ENCODE peak calls at places on chromosome 2, in eight cellular contexts. S is astrocyte, W is GM06990, G is LNCaP clone FGC, O is HCT116, T is A549, N is prostate gland, R is iPS DF 6.9. Z is an unnamed sample.

GRCh38 chr2:222582931-222583330 is 73.0 kb downstream of the FARSB start:
- DNase-seq in S (no peak), W (no peak), G (no peak), O (no peak), T (peak; percentile 25), N (no peak), R (no peak), Z (no peak)

GRCh38 chr2:23658466-23658942 is 268.4 kb downstream of the ATAD2B start:
- DNase-seq in S (peak; percentile 34), W (no peak), G (no peak), O (no peak), T (no peak), N (no peak), R (no peak), Z (no peak)

GRCh38 chr2:218226903-218227302 is 9.9 kb downstream of the ARPC2 start:
- DNase-seq in S (no peak), W (no peak), G (no peak), O (no peak), T (no peak), N (no peak), R (no peak), Z (no peak)

GRCh38 chr2:6914829-6915228 is 2.4 kb upstream of the RNF144A start:
- DNase-seq in S (peak; percentile 31), W (no peak), G (no peak), O (peak; percentile 71), T (peak; percentile 26), N (no peak), R (no peak), Z (no peak)

GRCh38 chr2:84492571-84492970 is 23.7 kb upstream of the DNAH6 start:
- DNase-seq in S (no peak), W (no peak), G (no peak), O (no peak), T (no peak), N (no peak), R (no peak), Z (no peak)

GRCh38 chr2:56130463-56131070 is 53.2 kb upstream of the CCDC85A start:
- DNase-seq in S (peak; percentile 9), W (no peak), G (peak; percentile 0), O (peak; percentile 33), T (peak; percentile 48), N (no peak), R (no peak), Z (peak; percentile 11)

GRCh38 chr2:88329815-88330603 is 122.5 kb downstream of the FOXI3 start:
- DNase-seq in S (peak; percentile 1), W (peak; percentile 14), G (no peak), O (peak; percentile 78), T (peak; percentile 26), N (no peak), R (peak; percentile 60), Z (no peak)

GRCh38 chr2:105747997-105748396 is 3.3 kb downstream of the NCK2 start:
- DNase-seq in S (no peak), W (no peak), G (no peak), O (no peak), T (no peak), N (no peak), R (no peak), Z (no peak)

GRCh38 chr2:150127995-150128394 is 359.5 kb downstream of the RND3 start:
- DNase-seq in S (peak; percentile 71), W (no peak), G (no peak), O (no peak), T (no peak), N (no peak), R (no peak), Z (no peak)

GRCh38 chr2:233236820-233237589 is 14.5 kb upstream of the ATG16L1 start:
- DNase-seq in S (no peak), W (no peak), G (no peak), O (no peak), T (no peak), N (no peak), R (no peak), Z (no peak)

GRCh38 chr2:233185320-233185719 is 66.2 kb upstream of the ATG16L1 start:
- DNase-seq in S (no peak), W (no peak), G (no peak), O (no peak), T (no peak), N (no peak), R (no peak), Z (no peak)

GRCh38 chr2:217150236-217150635 is 290.4 kb upstream of the TNP1 start:
- DNase-seq in S (no peak), W (no peak), G (no peak), O (no peak), T (no peak), N (no peak), R (no peak), Z (no peak)

GRCh38 chr2:62854600-62855514 is 149.3 kb downstream of the EHBP1 start:
- DNase-seq in S (no peak), W (no peak), G (no peak), O (no peak), T (no peak), N (no peak), R (no peak), Z (no peak)

GRCh38 chr2:230778350-230779140 is 65.9 kb downstream of the CAB39 start:
- DNase-seq in S (peak; percentile 84), W (no peak), G (no peak), O (no peak), T (no peak), N (no peak), R (no peak), Z (no peak)

GRCh38 chr2:8138923-8139667 is 542.8 kb upstream of the ID2 start:
- DNase-seq in S (no peak), W (no peak), G (no peak), O (no peak), T (no peak), N (no peak), R (no peak), Z (no peak)

GRCh38 chr2:65800998-65801397 is 368.6 kb upstream of the SPRED2 start:
- DNase-seq in S (no peak), W (no peak), G (no peak), O (peak; percentile 28), T (peak; percentile 41), N (no peak), R (no peak), Z (peak; percentile 5)

GRCh38 chr2:146468578-146468977 is 1376.3 kb upstream of the ACVR2A start:
- DNase-seq in S (no peak), W (no peak), G (no peak), O (no peak), T (no peak), N (no peak), R (no peak), Z (no peak)

GRCh38 chr2:113978524-113979171 is 88.8 kb downstream of the ACTR3 start:
- DNase-seq in S (no peak), W (no peak), G (no peak), O (no peak), T (no peak), N (no peak), R (no peak), Z (no peak)

GRCh38 chr2:239970004-239970623 is 55.0 kb downstream of the NDUFA10 start:
- DNase-seq in S (no peak), W (no peak), G (no peak), O (no peak), T (peak; percentile 24), N (no peak), R (no peak), Z (no peak)

GRCh38 chr2:239977111-239977510 is 48.0 kb downstream of the NDUFA10 start:
- DNase-seq in S (no peak), W (no peak), G (no peak), O (no peak), T (no peak), N (no peak), R (no peak), Z (no peak)

GRCh38 chr2:239975665-239976064 is 49.5 kb downstream of the NDUFA10 start:
- DNase-seq in S (no peak), W (no peak), G (no peak), O (no peak), T (no peak), N (no peak), R (no peak), Z (no peak)

GRCh38 chr2:239971115-239971514 is 54.0 kb downstream of the NDUFA10 start:
- DNase-seq in S (no peak), W (no peak), G (no peak), O (no peak), T (no peak), N (no peak), R (no peak), Z (no peak)

GRCh38 chr2:239973392-239973791 is 51.8 kb downstream of the NDUFA10 start:
- DNase-seq in S (no peak), W (no peak), G (no peak), O (no peak), T (no peak), N (no peak), R (no peak), Z (no peak)
- H3K4me3 ChIP-seq in S (no peak overlapping the region), W (no peak overlapping the region), G (no peak overlapping the region), O (no peak overlapping the region), T (no peak overlapping the region), N (no peak overlapping the region), R (no peak overlapping the region), Z (no peak overlapping the region)

DNA sequence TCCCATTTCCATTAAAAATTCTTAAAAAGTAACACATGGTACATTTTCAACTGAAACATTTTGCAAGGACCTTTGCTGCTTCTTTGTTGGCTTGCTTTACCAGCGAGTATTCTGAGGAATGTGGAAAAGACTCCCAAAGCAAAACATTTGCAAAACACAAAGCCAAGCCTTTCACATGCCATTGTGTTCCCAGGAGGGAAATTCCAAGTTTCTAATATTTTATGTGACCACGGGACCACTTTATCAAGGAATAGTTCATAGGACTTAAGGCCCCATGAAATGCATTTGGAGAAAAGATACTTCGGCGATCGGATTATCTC is 26.2 kb downstream of the CYP27C1 start:
- DNase-seq in S (peak; percentile 73), W (no peak), G (no peak), O (no peak), T (no peak), N (no peak), R (no peak), Z (no peak)
- H3K4me3 ChIP-seq in S (no peak overlapping the region), W (no peak overlapping the region), G (no peak overlapping the region), O (no peak overlapping the region), T (no peak overlapping the region), N (no peak overlapping the region), R (no peak overlapping the region), Z (no peak overlapping the region)

GRCh38 chr2:36960773-36961172 is 5.6 kb downstream of the STRN start:
- DNase-seq in S (no peak), W (no peak), G (no peak), O (no peak), T (no peak), N (no peak), R (no peak), Z (no peak)
- H3K4me3 ChIP-seq in S (no peak overlapping the region), W (no peak overlapping the region), G (no peak overlapping the region), O (no peak overlapping the region), T (no peak overlapping the region), N (no peak overlapping the region), R (no peak overlapping the region), Z (no peak overlapping the region)

DNA sequence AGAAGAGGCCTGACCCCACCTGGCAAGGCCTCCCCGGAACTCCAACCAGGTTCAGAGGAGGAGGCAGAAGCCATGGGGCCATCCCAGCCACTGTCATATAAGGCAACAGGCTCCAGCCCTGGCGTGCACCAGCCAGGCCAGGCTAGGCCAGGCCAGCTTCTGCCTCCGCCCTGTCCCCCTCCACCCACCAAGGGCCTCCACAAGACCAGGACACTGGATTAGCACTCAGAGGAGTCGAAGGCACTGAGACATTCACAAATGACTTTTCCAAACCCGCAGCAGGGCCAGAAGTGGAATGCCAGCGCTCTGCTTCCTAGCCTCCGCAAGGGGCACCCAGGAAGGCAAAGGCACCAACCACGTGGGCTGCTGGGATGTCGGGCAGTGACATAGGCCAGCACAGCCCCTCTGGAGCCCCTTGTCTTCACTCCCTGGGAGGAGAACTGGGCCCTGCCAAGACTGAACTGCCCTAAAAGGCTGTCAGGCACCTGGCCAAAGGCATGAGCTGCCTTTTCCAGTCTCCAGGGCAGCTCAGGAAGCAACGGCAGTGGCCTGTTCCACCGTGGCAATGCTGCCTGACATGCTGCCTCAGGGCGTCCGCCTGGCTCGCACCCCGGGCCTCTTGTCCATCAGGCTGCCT is 37.6 kb upstream of the SEMA4C start:
- DNase-seq in S (peak; percentile 57), W (no peak), G (no peak), O (no peak), T (no peak), N (peak; percentile 84), R (peak; percentile 55), Z (no peak)
- H3K4me3 ChIP-seq in S (no peak overlapping the region), W (no peak overlapping the region), G (no peak overlapping the region), O (no peak overlapping the region), T (no peak overlapping the region), N (no peak overlapping the region), R (no peak overlapping the region), Z (no peak overlapping the region)